ENCODE peak calls at places on chromosomes 2 and 18, in nine cellular contexts. S, Y, A, Q, I, T, C, E and G are unnamed samples. For H3K4me1 and H3K9me3, the result is how much of the 10 kb centered on the place peaks cover.

GRCh38 chr2:209425082-209426071 is 1.5 kb downstream of the MAP2 start:
- DNase-seq in S (no peak), Y (no peak), A (peak), Q (no peak), I (no peak), T (peak), C (no peak), E (no peak), G (peak)

GRCh38 chr2:16130541-16130880 is 190.2 kb downstream of the MYCN start:
- DNase-seq in S (no peak), Y (no peak), A (no peak), Q (no peak), I (no peak), T (no peak), C (no peak), E (no peak), G (no peak)

GRCh38 chr2:46873632-46874068 is 42.0 kb downstream of the MCFD2 start:
- DNase-seq in S (peak), Y (peak), A (peak), Q (no peak), I (peak), T (peak), C (no peak), E (peak), G (peak)

GRCh38 chr2:182980115-182980514 is 58.1 kb downstream of the NCKAP1 start:
- DNase-seq in S (no peak), Y (no peak), A (peak), Q (no peak), I (no peak), T (no peak), C (no peak), E (no peak), G (no peak)

GRCh38 chr2:234453216-234453615 is 43.7 kb downstream of the ARL4C start:
- DNase-seq in S (no peak), Y (no peak), A (no peak), Q (peak), I (no peak), T (no peak), C (no peak), E (no peak), G (peak)

GRCh38 chr2:179020156-179020750 is 29.7 kb downstream of the CCDC141 start:
- DNase-seq in S (no peak), Y (no peak), A (peak), Q (peak), I (no peak), T (peak), C (no peak), E (no peak), G (no peak)

GRCh38 chr2:31428001-31428418 is 13.5 kb upstream of the XDH start:
- DNase-seq in S (no peak), Y (no peak), A (no peak), Q (no peak), I (no peak), T (no peak), C (no peak), E (no peak), G (no peak)

GRCh38 chr2:75634945-75635344 is 11.6 kb upstream of the MRPL19 start:
- DNase-seq in S (no peak), Y (no peak), A (no peak), Q (no peak), I (no peak), T (no peak), C (no peak), E (no peak), G (no peak)

GRCh38 chr2:46489430-46489829 is 10.1 kb downstream of the TMEM247 start:
- DNase-seq in S (no peak), Y (no peak), A (no peak), Q (no peak), I (no peak), T (no peak), C (no peak), E (no peak), G (no peak)

GRCh38 chr2:39403311-39403710 is 33.8 kb downstream of the MAP4K3 start:
- DNase-seq in S (no peak), Y (no peak), A (no peak), Q (no peak), I (no peak), T (no peak), C (no peak), E (no peak), G (peak)

GRCh38 chr18:48106976-48107781 is 176.7 kb upstream of the SMAD2 start:
- DNase-seq in S (no peak), Y (no peak), A (no peak), Q (no peak), I (no peak), T (peak), C (no peak), E (no peak), G (no peak)

GRCh38 chr2:57987835-57988573 is 58.6 kb upstream of the VRK2 start:
- DNase-seq in S (no peak), Y (no peak), A (no peak), Q (no peak), I (no peak), T (no peak), C (no peak), E (no peak), G (no peak)

GRCh38 chr18:46297621-46298020 is 193.4 kb downstream of the HAUS1 start:
- DNase-seq in S (no peak), Y (no peak), A (no peak), Q (no peak), I (no peak), T (no peak), C (no peak), E (no peak), G (no peak)

GRCh38 chr2:55115795-55116597 is 65.7 kb upstream of the RTN4 start:
- DNase-seq in S (no peak), Y (no peak), A (peak), Q (no peak), I (no peak), T (peak), C (no peak), E (no peak), G (no peak)

GRCh38 chr2:239106314-239106908 is 258.5 kb downstream of the TWIST2 start:
- DNase-seq in S (no peak), Y (no peak), A (peak), Q (no peak), I (no peak), T (peak), C (no peak), E (no peak), G (no peak)

GRCh38 chr18:58953627-58954026 is 89.0 kb downstream of the ZNF532 start:
- DNase-seq in S (no peak), Y (no peak), A (no peak), Q (no peak), I (no peak), T (peak), C (no peak), E (no peak), G (peak)

GRCh38 chr18:10442551-10442971 is 11.9 kb upstream of the APCDD1 start:
- DNase-seq in S (no peak), Y (no peak), A (no peak), Q (no peak), I (no peak), T (no peak), C (no peak), E (no peak), G (no peak)

GRCh38 chr2:232960862-232961261 is 52.2 kb downstream of the NGEF start:
- DNase-seq in S (no peak), Y (no peak), A (no peak), Q (no peak), I (no peak), T (no peak), C (no peak), E (no peak), G (no peak)

GRCh38 chr2:155298001-155298400 is 599.5 kb downstream of the KCNJ3 start:
- DNase-seq in S (no peak), Y (no peak), A (no peak), Q (no peak), I (no peak), T (no peak), C (no peak), E (no peak), G (no peak)

GRCh38 chr2:111209045-111209514 is 88.4 kb downstream of the BCL2L11 start:
- DNase-seq in S (no peak), Y (no peak), A (no peak), Q (no peak), I (no peak), T (no peak), C (no peak), E (no peak), G (no peak)

GRCh38 chr2:33929467-33929866 is 330.4 kb upstream of the FAM98A start:
- DNase-seq in S (no peak), Y (no peak), A (no peak), Q (no peak), I (no peak), T (no peak), C (no peak), E (no peak), G (no peak)

GRCh38 chr2:67719351-67719750 is 322.2 kb downstream of the ETAA1 start:
- DNase-seq in S (no peak), Y (no peak), A (no peak), Q (no peak), I (no peak), T (no peak), C (no peak), E (no peak), G (no peak)

GRCh38 chr2:189579585-189579984 is 1.0 kb downstream of the SLC40A1 start:
- DNase-seq in S (no peak), Y (no peak), A (no peak), Q (no peak), I (no peak), T (no peak), C (no peak), E (no peak), G (no peak)
- H3K4me1 ChIP-seq in S (under half), Y (half or more), A (under half), Q (under half), I (half or more), T (under half), C (under half), E (under half), G (under half)

GRCh38 chr2:42862669-42863185 is 70.3 kb upstream of the HAAO start:
- DNase-seq in S (no peak), Y (no peak), A (no peak), Q (no peak), I (no peak), T (no peak), C (no peak), E (no peak), G (no peak)

GRCh38 chr2:42864641-42865280 is 72.4 kb upstream of the HAAO start:
- DNase-seq in S (no peak), Y (no peak), A (no peak), Q (no peak), I (no peak), T (no peak), C (no peak), E (no peak), G (no peak)

GRCh38 chr2:42863751-42864150 is 71.4 kb upstream of the HAAO start:
- DNase-seq in S (no peak), Y (no peak), A (no peak), Q (no peak), I (no peak), T (no peak), C (no peak), E (no peak), G (no peak)

GRCh38 chr2:42863320-42863719 is 70.9 kb upstream of the HAAO start:
- DNase-seq in S (no peak), Y (no peak), A (no peak), Q (no peak), I (no peak), T (no peak), C (no peak), E (no peak), G (no peak)

DNA sequence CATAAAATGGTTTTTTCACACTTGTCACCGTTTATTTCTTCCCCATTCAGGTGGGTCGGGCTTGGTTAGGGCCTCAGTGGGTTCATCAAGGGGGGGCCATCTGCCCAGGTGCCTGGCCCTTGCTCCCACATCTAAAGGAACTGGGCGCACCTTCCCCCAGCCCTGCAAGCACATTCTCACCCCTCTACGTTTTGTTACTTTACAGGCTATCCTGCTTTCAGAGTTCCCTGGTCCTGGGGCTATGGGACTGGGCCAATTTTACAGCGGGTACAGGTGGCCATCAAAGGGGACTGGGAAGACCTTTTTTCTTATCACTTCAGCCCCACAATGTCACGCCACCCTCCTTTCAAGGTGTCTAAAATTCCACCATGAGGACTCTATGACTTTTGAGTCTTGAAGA is 71.8 kb upstream of the HAAO start:
- DNase-seq in S (no peak), Y (no peak), A (no peak), Q (no peak), I (no peak), T (no peak), C (no peak), E (no peak), G (no peak)
- H3K27ac ChIP-seq in S (no peak), Y (no peak), A (no peak), Q (no peak), I (peak), T (no peak), C (no peak), E (no peak), G (no peak)

GRCh38 chr2:30375915-30376314 is 71.1 kb upstream of the LCLAT1 start:
- DNase-seq in S (no peak), Y (no peak), A (no peak), Q (no peak), I (no peak), T (no peak), C (no peak), E (no peak), G (no peak)
- H3K9me3 ChIP-seq in S (under half), Y (under half), A (under half), Q (under half), I (under half), T (under half), C (under half), E (under half), G (under half)

GRCh38 chr18:28778706-28779105 is 601.8 kb upstream of the CDH2 start:
- DNase-seq in S (no peak), Y (no peak), A (no peak), Q (no peak), I (no peak), T (no peak), C (no peak), E (no peak), G (no peak)
- H3K4me1 ChIP-seq in S (under half), Y (under half), A (under half), Q (under half), I (under half), T (under half), C (under half), E (under half), G (under half)